ENCODE peak calls at places on chromosome 11, in ten cellular contexts. Q is Panc1, S is IMR-90, U is cardiac muscle cell, N is pancreas, W is right lobe of liver, D is spleen, H is suprapubic skin, B is vagina, J is A549. I is an unnamed sample.

GRCh38 chr11:56846631-56847400 is 98.3 kb upstream of the OR9G4 start:
- DNase-seq in N (no peak), W (no peak), S (no peak), D (no peak), Q (no peak), U (peak; percentile 48), B (no peak), J (no peak), H (no peak), I (no peak)

GRCh38 chr11:126702987-126703386 is 297.6 kb downstream of the KIRREL3 start:
- DNase-seq in N (no peak), U (no peak), B (no peak), Q (no peak), J (no peak), W (no peak), D (no peak), S (no peak), H (no peak), I (peak; percentile 40)

GRCh38 chr11:44177905-44178304 is 82.4 kb downstream of the EXT2 start:
- DNase-seq in U (no peak), J (no peak), D (no peak), H (no peak), N (no peak), B (no peak), S (no peak), Q (no peak), W (no peak), I (no peak)

GRCh38 chr11:132559371-132560036 is 972.8 kb downstream of the OPCML start:
- DNase-seq in D (no peak), J (no peak), S (no peak), U (no peak), N (no peak), B (no peak), H (no peak), Q (no peak), W (no peak), I (no peak)

GRCh38 chr11:120181446-120181992 is 29.3 kb upstream of the OAF start:
- DNase-seq in B (peak; percentile 83), U (no peak), D (peak; percentile 39), H (peak; percentile 42), N (no peak), S (no peak), W (no peak), J (no peak), Q (no peak), I (no peak)

GRCh38 chr11:65315204-65315865 is 669 bp downstream of the CDC42EP2 start:
- DNase-seq in B (no peak), Q (no peak), N (peak; percentile 84), J (peak; percentile 78), S (peak; percentile 68), W (peak; percentile 84), D (peak; percentile 95), H (peak; percentile 88), U (peak; percentile 80), I (peak; percentile 82)

GRCh38 chr11:72643547-72643946 is 30.7 kb downstream of the PDE2A start:
- DNase-seq in S (no peak), H (no peak), W (no peak), N (peak; percentile 41), Q (peak; percentile 43), B (no peak), U (peak; percentile 15), J (peak; percentile 60), D (no peak), I (no peak)

GRCh38 chr11:134792677-134793076 is 380.6 kb upstream of the B3GAT1 start:
- DNase-seq in D (no peak), H (no peak), N (no peak), W (no peak), Q (no peak), S (no peak), B (no peak), U (no peak), J (no peak), I (no peak)

GRCh38 chr11:8066911-8067455 is 14.0 kb upstream of the TUB start:
- DNase-seq in D (no peak), B (no peak), Q (no peak), J (no peak), H (peak; percentile 56), N (no peak), W (no peak), U (peak; percentile 24), S (no peak), I (peak; percentile 14)

GRCh38 chr11:84398017-84398626 is 1112.0 kb upstream of the CCDC90B start:
- DNase-seq in U (peak; percentile 51), B (no peak), Q (no peak), W (no peak), D (no peak), S (peak; percentile 1), J (peak; percentile 50), N (no peak), H (no peak), I (no peak)

GRCh38 chr11:6755303-6755952 is 16.3 kb downstream of the OR2AG2 start:
- DNase-seq in N (no peak), B (no peak), U (peak; percentile 57), D (no peak), H (no peak), S (peak; percentile 34), J (peak; percentile 36), W (no peak), Q (no peak), I (no peak)

GRCh38 chr11:126746443-126746842 is 254.1 kb downstream of the KIRREL3 start:
- DNase-seq in W (no peak), B (no peak), S (no peak), N (no peak), J (no peak), D (no peak), Q (no peak), U (no peak), H (no peak), I (no peak)

GRCh38 chr11:72229336-72229924 is 4.9 kb downstream of the INPPL1 start:
- DNase-seq in B (peak; percentile 67), Q (no peak), D (no peak), J (no peak), S (no peak), U (no peak), N (no peak), W (no peak), H (peak; percentile 40), I (no peak)

GRCh38 chr11:64469288-64469687 is 110.3 kb downstream of the RPS6KA4 start:
- DNase-seq in B (no peak), Q (no peak), D (peak; percentile 41), J (no peak), N (no peak), S (no peak), W (no peak), U (no peak), H (no peak), I (no peak)

GRCh38 chr11:134980819-134981710 is 569.0 kb upstream of the B3GAT1 start:
- DNase-seq in H (no peak), U (no peak), Q (no peak), D (no peak), W (no peak), S (no peak), J (no peak), N (no peak), B (no peak), I (no peak)

GRCh38 chr11:111671383-111671782 is 69.1 kb downstream of the SIK2 start:
- DNase-seq in S (no peak), N (no peak), J (no peak), B (no peak), U (no peak), D (no peak), W (no peak), Q (no peak), H (no peak), I (no peak)

GRCh38 chr11:111668980-111669379 is 66.7 kb downstream of the SIK2 start:
- DNase-seq in S (no peak), D (no peak), B (no peak), N (no peak), W (no peak), U (no peak), H (no peak), Q (no peak), J (no peak), I (no peak)

GRCh38 chr11:111660822-111661221 is 58.6 kb downstream of the SIK2 start:
- DNase-seq in S (peak; percentile 10), U (no peak), D (no peak), H (no peak), Q (no peak), B (no peak), N (no peak), J (no peak), W (no peak), I (no peak)

GRCh38 chr11:111663820-111664219 is 61.6 kb downstream of the SIK2 start:
- DNase-seq in W (peak; percentile 44), S (no peak), B (no peak), H (no peak), D (no peak), U (peak; percentile 79), N (peak; percentile 64), J (no peak), Q (no peak), I (peak; percentile 51)

DNA sequence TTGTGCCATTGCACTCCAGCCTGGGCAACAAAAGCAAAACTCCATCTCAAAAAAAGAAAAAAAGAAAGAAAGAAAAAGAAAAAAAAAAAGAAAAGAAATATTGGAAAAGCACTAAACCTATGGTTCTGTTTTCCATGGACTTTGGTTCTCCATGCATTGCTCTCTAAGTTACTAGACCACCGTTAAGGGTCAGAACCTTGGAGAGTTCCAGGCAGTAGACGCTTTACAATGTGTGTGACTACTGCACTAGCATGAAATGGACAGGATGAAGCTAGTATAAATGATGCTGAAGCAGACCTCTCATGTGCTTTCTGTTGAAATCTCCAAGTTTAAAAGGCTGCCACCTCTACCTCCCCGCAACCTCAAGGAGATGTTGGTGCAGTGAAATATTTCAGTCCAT is 63.5 kb downstream of the SIK2 start:
- DNase-seq in S (peak; percentile 71), B (no peak), H (no peak), U (peak; percentile 74), J (no peak), D (no peak), N (no peak), W (no peak), Q (no peak), I (no peak)
- H3K27ac ChIP-seq in S (no peak overlapping the region), B (no peak overlapping the region), H (no peak overlapping the region), U (no peak overlapping the region), J (no peak overlapping the region), D (no peak overlapping the region), N (no peak overlapping the region), W (no peak overlapping the region), Q (no peak overlapping the region), I (no peak overlapping the region)

GRCh38 chr11:86274503-86274902 is 27.5 kb upstream of the HIKESHI start:
- DNase-seq in N (no peak), U (no peak), J (no peak), S (no peak), W (no peak), H (no peak), Q (no peak), B (no peak), D (no peak), I (no peak)
- TF ChIP-seq CTCF in N (no peak), U (peak; percentile 23), J (peak; percentile 18), S (peak; percentile 2), W (no peak), H (no peak), Q (peak; percentile 41), B (no peak), D (no peak), I (no peak)

GRCh38 chr11:12777208-12777874 is 103.1 kb downstream of the TEAD1 start:
- DNase-seq in B (peak; percentile 11), H (no peak), W (no peak), J (no peak), D (no peak), N (no peak), S (peak; percentile 83), U (peak; percentile 54), Q (no peak), I (no peak)
- H3K27ac ChIP-seq in B (peak overlapping the region; percentile 10), H (no peak overlapping the region), W (no peak overlapping the region), J (no peak overlapping the region), D (no peak overlapping the region), N (no peak overlapping the region), S (no peak overlapping the region), U (no peak overlapping the region), Q (no peak overlapping the region), I (no peak overlapping the region)

GRCh38 chr11:24155792-24156191 is 341.1 kb upstream of the LUZP2 start:
- DNase-seq in Q (no peak), N (no peak), J (no peak), H (no peak), U (no peak), S (no peak), B (no peak), W (no peak), D (no peak), I (no peak)
- TF ChIP-seq CTCF in Q (no peak), N (no peak), J (no peak), H (no peak), U (no peak), S (no peak), B (no peak), W (no peak), D (no peak), I (no peak)

I was measured in left ventricle myocardium inferior.